ENCODE peak calls at places on chromosomes 16 and 17, in five cellular contexts. H, Z, L, Q and U are unnamed samples.

GRCh38 chr16:1895949-1896675 is 22.1 kb downstream of the HS3ST6 start:
- DNase-seq in H (no peak), Z (no peak), L (no peak), Q (no peak), U (no peak)

GRCh38 chr17:80384078-80384960 is 30.6 kb upstream of the ENDOV start:
- DNase-seq in H (no peak), Z (no peak), L (no peak), Q (no peak), U (no peak)

GRCh38 chr16:11389631-11390565 is 44.6 kb downstream of the RMI2 start:
- DNase-seq in H (no peak), Z (no peak), L (no peak), Q (peak), U (no peak)

GRCh38 chr16:57299009-57299718 is 14.7 kb upstream of the PLLP start:
- DNase-seq in H (peak), Z (no peak), L (no peak), Q (peak), U (no peak)

GRCh38 chr17:45314761-45315549 is 1.9 kb downstream of the MAP3K14 start:
- DNase-seq in H (no peak), Z (no peak), L (peak), Q (no peak), U (no peak)

GRCh38 chr17:72333570-72333969 is 212.8 kb downstream of the SOX9 start:
- DNase-seq in H (no peak), Z (no peak), L (no peak), Q (no peak), U (no peak)

GRCh38 chr16:49094471-49094870 is 187.2 kb downstream of the CBLN1 start:
- DNase-seq in H (no peak), Z (no peak), L (no peak), Q (no peak), U (no peak)

GRCh38 chr16:72657791-72658190 is 390.1 kb downstream of the ZFHX3 start:
- DNase-seq in H (no peak), Z (no peak), L (no peak), Q (no peak), U (peak)

GRCh38 chr17:13843862-13844640 is 225.3 kb upstream of the COX10 start:
- DNase-seq in H (no peak), Z (no peak), L (no peak), Q (no peak), U (no peak)

GRCh38 chr17:50277357-50277754 is 3.1 kb downstream of the TMEM92 start:
- DNase-seq in H (no peak), Z (no peak), L (no peak), Q (no peak), U (peak)

GRCh38 chr17:7881655-7882054 is 6.9 kb upstream of the CHD3 start:
- DNase-seq in H (no peak), Z (no peak), L (no peak), Q (no peak), U (no peak)

GRCh38 chr16:17101646-17102045 is 369.1 kb downstream of the XYLT1 start:
- DNase-seq in H (no peak), Z (no peak), L (no peak), Q (no peak), U (no peak)

GRCh38 chr17:77454560-77455095 is 313.9 kb downstream of the SEC14L1 start:
- DNase-seq in H (no peak), Z (no peak), L (no peak), Q (no peak), U (no peak)

GRCh38 chr17:58753026-58753425 is 2.6 kb upstream of the PPM1E start:
- DNase-seq in H (no peak), Z (no peak), L (no peak), Q (no peak), U (no peak)

GRCh38 chr17:31398381-31399275 is 7.2 kb downstream of the RAB11FIP4 start:
- DNase-seq in H (no peak), Z (no peak), L (no peak), Q (peak), U (no peak)

GRCh38 chr17:18362509-18363020 is 785 bp downstream of the SHMT1 start:
- DNase-seq in H (peak), Z (peak), L (peak), Q (peak), U (no peak)

GRCh38 chr17:78324391-78325075 is 35.3 kb downstream of the SOCS3 start:
- DNase-seq in H (peak), Z (peak), L (peak), Q (peak), U (no peak)

GRCh38 chr17:81046770-81047359 is 11.9 kb downstream of the BAIAP2 start:
- DNase-seq in H (no peak), Z (no peak), L (no peak), Q (no peak), U (no peak)

GRCh38 chr17:49901460-49902331 is 53.8 kb upstream of the TAC4 start:
- DNase-seq in H (no peak), Z (no peak), L (no peak), Q (no peak), U (no peak)

GRCh38 chr17:59621771-59622170 is 2.1 kb downstream of the CLTC start:
- DNase-seq in H (no peak), Z (no peak), L (no peak), Q (no peak), U (no peak)

GRCh38 chr16:1082952-1083675 is 10.6 kb downstream of the SSTR5 start:
- DNase-seq in H (no peak), Z (no peak), L (peak), Q (no peak), U (no peak)

GRCh38 chr16:87145181-87146176 is 171.7 kb downstream of the C16orf95 start:
- DNase-seq in H (no peak), Z (no peak), L (no peak), Q (peak), U (no peak)

GRCh38 chr16:19765860-19766553 is 47.9 kb downstream of the IQCK start:
- DNase-seq in H (peak), Z (peak), L (peak), Q (no peak), U (no peak)

GRCh38 chr17:73422121-73422520 is 110.3 kb upstream of the CDC42EP4 start:
- DNase-seq in H (no peak), Z (no peak), L (no peak), Q (no peak), U (no peak)

GRCh38 chr16:84547539-84548058 is 43.1 kb upstream of the MEAK7 start:
- DNase-seq in H (no peak), Z (no peak), L (no peak), Q (no peak), U (no peak)

GRCh38 chr16:12971216-12971615 is 69.8 kb downstream of the SHISA9 start:
- DNase-seq in H (no peak), Z (no peak), L (no peak), Q (no peak), U (no peak)

GRCh38 chr17:45234641-45235040 is 13.0 kb downstream of the FMNL1 start:
- DNase-seq in H (no peak), Z (no peak), L (no peak), Q (no peak), U (no peak)

GRCh38 chr17:39794249-39794970 is 56.7 kb downstream of the GRB7 start:
- DNase-seq in H (peak), Z (no peak), L (no peak), Q (no peak), U (no peak)

GRCh38 chr16:1095450-1096163 is 437 bp downstream of the C1QTNF8 start:
- DNase-seq in H (no peak), Z (no peak), L (no peak), Q (no peak), U (no peak)

GRCh38 chr16:19717781-19718623 is at the start of the genes IQCK and KNOP1:
- DNase-seq in H (peak), Z (peak), L (peak), Q (peak), U (peak)

GRCh38 chr17:11880714-11881113 is 116.6 kb downstream of the ZNF18 start:
- DNase-seq in H (peak), Z (no peak), L (no peak), Q (no peak), U (no peak)

GRCh38 chr16:88738167-88739084 is 32.1 kb downstream of the CTU2 start:
- DNase-seq in H (no peak), Z (no peak), L (no peak), Q (no peak), U (no peak)

GRCh38 chr16:88737298-88738166 is 31.2 kb downstream of the CTU2 start:
- DNase-seq in H (peak), Z (peak), L (peak), Q (no peak), U (peak)

GRCh38 chr16:88739975-88740726 is 33.8 kb downstream of the CTU2 start:
- DNase-seq in H (no peak), Z (no peak), L (no peak), Q (no peak), U (no peak)

GRCh38 chr16:88740727-88741055 is 34.4 kb downstream of the CTU2 start:
- DNase-seq in H (no peak), Z (no peak), L (no peak), Q (no peak), U (no peak)

DNA sequence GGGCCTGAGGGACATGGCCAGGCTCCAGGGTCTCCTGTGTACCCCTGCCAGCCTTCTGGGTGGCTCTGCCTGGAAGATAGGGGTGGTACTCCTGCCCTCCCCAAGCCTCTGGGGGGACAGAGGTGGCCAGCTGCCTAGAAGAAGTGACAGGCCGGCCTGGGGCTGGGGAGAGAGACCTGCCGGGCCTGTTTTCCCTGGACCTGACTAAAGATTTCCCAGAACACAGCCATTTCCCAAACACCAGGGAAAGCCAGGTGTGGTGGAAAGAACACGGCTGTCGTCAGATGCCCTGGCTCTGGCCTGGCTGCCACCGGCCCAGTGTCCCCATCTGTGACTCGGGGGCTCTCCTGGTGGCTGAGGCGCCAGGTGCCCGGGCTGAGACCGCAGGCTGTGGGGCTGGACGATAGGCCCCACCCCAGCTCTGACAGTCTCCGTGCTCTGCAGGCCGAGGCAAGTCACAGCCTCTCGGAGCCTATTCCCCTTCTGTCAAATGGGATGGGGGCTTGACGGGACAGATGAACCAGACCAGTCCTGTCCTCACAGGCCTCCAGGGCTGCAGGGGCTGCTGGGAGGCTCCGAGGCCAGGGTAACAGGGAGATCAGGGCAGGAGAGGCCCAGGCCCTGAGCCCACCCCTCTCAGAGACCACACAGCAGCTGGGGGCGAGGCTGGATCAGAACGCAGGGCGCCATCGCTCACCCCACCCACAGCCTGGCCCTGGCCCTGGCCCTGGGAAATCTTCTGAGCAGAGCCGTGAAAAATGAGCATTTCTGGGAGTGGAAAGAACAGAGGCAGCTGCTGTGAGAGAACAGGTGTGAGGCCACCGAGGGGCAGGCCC is 33.1 kb downstream of the CTU2 start:
- DNase-seq in H (no peak), Z (no peak), L (no peak), Q (no peak), U (no peak)
- TF ChIP-seq POLR2AphosphoS5 in H (no peak), Z (no peak), L (no peak), Q (no peak), U (no peak)

GRCh38 chr17:38454528-38454927 is 26.3 kb downstream of the ARHGAP23 start:
- DNase-seq in H (peak), Z (peak), L (peak), Q (peak), U (no peak)

GRCh38 chr17:38457577-38458371 is 29.5 kb downstream of the ARHGAP23 start:
- DNase-seq in H (no peak), Z (no peak), L (no peak), Q (no peak), U (peak)

GRCh38 chr17:38453951-38454421 is 25.7 kb downstream of the ARHGAP23 start:
- DNase-seq in H (no peak), Z (peak), L (no peak), Q (peak), U (no peak)

GRCh38 chr17:38456031-38456815 is 28.0 kb downstream of the ARHGAP23 start:
- DNase-seq in H (no peak), Z (no peak), L (peak), Q (no peak), U (no peak)

DNA sequence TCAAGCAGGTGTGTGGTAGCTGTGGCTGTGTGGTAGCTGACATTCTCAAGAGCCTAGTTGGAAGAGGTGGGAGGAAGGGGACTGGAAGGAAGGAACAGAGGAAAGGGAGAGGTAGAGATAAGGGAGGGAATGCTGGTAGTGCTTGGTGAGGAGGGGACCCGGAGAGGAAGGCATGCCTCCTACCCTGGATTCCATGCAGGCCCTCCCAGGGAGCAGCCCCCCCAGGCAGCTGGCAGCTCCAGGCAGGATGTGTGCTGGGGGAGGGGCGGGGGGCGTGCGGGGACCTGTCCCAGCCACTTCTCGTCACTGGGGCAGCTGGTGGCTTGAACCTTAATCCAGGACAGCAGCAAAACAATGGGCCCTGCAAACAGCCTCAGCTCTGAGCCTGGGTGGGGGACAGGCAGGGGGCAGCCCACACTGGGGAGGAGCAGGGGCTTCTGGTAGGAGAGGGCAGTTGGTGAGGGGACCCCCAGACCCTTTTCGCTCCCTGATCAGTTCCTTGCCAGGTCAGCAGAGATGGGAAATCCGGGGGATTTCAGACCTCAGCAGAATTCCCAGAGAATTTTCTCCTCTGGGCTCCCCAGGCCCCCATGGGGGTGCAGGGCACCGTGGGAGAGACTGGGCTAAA is 27.1 kb downstream of the ARHGAP23 start:
- DNase-seq in H (no peak), Z (no peak), L (peak), Q (peak), U (no peak)
- TF ChIP-seq POLR2AphosphoS5 in H (no peak), Z (no peak), L (peak), Q (no peak), U (no peak)

GRCh38 chr16:29662000-29662728 is 883 bp upstream of the SPN start:
- DNase-seq in H (no peak), Z (no peak), L (no peak), Q (no peak), U (no peak)

GRCh38 chr16:29663829-29664132 is 734 bp downstream of the SPN start:
- DNase-seq in H (no peak), Z (no peak), L (no peak), Q (no peak), U (no peak)

GRCh38 chr16:29664133-29664912 is 1.3 kb downstream of the SPN start:
- DNase-seq in H (peak), Z (no peak), L (no peak), Q (no peak), U (no peak)

GRCh38 chr16:29662729-29663019 is 373 bp upstream of the SPN start:
- DNase-seq in H (peak), Z (no peak), L (no peak), Q (no peak), U (peak)

DNA sequence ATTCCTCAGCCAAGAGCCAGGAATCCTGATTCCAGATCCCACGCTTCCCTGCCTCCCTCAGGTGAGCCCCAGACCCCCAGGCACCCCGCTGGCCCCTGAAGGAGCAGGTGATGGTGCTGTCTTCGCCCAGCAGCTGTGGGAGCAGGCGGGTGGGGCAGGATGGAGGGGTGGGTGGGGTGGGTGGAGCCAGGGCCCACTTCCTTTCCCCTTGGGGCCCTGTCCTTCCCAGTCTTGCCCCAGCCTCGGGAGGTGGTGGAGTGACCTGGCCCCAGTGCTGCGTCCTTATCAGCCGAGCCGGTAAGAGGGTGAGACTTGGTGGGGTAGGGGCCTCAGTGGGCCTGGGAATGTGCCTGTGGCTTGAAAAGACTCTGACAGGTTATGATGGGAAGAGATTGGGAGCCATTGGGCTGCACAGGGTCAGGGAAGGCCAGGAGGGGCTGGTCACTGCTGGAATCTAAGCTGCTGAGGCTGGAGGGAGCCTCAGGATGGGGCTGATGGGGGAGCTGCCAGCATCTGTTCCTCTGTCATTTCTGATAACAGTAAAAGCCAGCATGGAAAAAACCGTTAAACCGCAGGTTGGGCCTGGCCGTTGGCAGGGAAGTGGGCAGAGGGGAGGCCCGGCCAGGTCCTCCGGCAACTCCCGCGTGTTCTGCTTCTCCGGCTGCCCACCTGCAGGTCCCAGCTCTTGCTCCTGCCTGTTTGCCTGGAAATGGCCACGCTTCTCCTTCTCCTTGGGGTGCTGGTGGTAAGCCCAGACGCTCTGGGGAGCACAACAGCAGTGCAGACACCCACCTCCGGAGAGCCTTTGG is at the start of gene SPN:
- DNase-seq in H (peak), Z (no peak), L (no peak), Q (no peak), U (peak)
- TF ChIP-seq POLR2AphosphoS5 in H (no peak), Z (no peak), L (no peak), Q (no peak), U (peak)

DNA sequence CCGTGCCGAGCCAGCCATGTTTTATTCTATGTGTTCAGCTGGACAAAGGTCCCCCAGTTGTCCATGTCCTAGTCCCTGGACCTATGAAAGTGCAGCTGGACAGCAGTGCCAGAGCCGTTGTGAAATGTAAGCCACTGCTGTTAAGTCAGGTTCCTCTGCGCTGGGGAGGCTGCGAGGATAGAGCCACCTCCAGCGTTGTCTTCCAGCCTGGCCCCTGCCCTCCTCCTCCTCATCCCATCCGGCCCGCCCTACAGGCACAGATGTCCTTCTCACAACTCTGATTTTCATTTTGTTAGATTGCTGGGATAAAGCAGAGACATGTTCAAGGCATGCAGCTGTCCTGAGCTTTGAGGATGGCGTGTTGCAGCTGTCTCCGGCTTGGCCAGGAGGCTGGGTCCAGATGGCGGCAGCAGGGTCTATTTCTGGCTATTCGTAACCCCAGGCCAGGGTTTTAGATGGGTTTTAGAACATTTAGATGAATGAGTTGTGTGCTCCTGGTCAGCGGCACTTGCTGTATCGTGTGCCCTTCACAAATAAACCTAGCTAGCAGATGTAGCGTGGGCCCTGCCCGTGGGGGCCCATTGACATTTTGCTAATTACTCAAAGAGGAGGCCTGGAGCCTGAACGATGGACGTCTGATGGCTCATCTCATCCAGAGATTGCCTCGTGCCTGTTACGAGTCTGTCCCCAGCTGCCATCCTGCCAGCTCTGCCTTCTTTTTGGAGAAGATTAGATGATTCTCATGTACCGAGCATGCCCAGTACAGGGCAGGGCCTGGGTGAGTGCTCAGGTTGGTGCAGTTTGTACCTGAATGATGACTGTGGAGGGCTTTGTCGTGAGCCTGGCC is 185.8 kb downstream of the LAT start:
- DNase-seq in H (no peak), Z (no peak), L (no peak), Q (no peak), U (no peak)
- TF ChIP-seq POLR2AphosphoS5 in H (no peak), Z (no peak), L (no peak), Q (no peak), U (no peak)